ENCODE peak calls at places on chromosome 16, in six cellular contexts. X, A, D, G, F and B are unnamed samples.

GRCh38 chr16:75537795-75538194 is 1.9 kb upstream of the CHST5 start:
- DNase-seq in F (no peak), D (no peak), X (no peak), G (no peak), A (no peak), B (no peak)

GRCh38 chr16:4407543-4408322 is 8.7 kb downstream of the CORO7 start:
- DNase-seq in G (no peak), X (no peak), F (no peak), D (no peak), A (no peak), B (no peak)

GRCh38 chr16:88923926-88924833 is 52.8 kb downstream of the CBFA2T3 start:
- DNase-seq in A (no peak), D (no peak), G (no peak), X (no peak), F (no peak), B (no peak)

GRCh38 chr16:352547-353403 is at the start of gene AXIN1:
- DNase-seq in G (peak), X (peak), A (peak), F (peak), D (peak), B (peak)

GRCh38 chr16:56838622-56839337 is 26.2 kb upstream of the SLC12A3 start:
- DNase-seq in F (no peak), D (no peak), A (no peak), X (no peak), G (no peak), B (no peak)

GRCh38 chr16:50266337-50267091 is at the start of gene ADCY7:
- DNase-seq in D (no peak), X (peak), G (peak), A (peak), F (peak), B (no peak)

GRCh38 chr16:89599451-89599858 is 14.0 kb upstream of the DPEP1 start:
- DNase-seq in X (no peak), F (peak), D (no peak), A (no peak), G (peak), B (no peak)

GRCh38 chr16:78505544-78506371 is 406.3 kb downstream of the WWOX start:
- DNase-seq in D (no peak), X (peak), A (no peak), F (no peak), G (no peak), B (no peak)

GRCh38 chr16:78962457-78962929 is 638.0 kb downstream of the MAF start:
- DNase-seq in A (no peak), D (no peak), F (peak), G (peak), X (no peak), B (no peak)